ENCODE peak calls at places on chromosomes 6 and 20, in four cellular contexts. X is stimulated activated CD8-positive, alpha-beta memory T cell treated with anti-CD3 and anti-CD28 coated beads, Interleukin-2, amount 100 ng/mL, for 1 hour; K is iris pigment epithelial cell; M is nucleus accumbens. H is an unnamed sample.

GRCh38 chr6:42369568-42369967 is 82.2 kb downstream of the TRERF1 start:
- DNase-seq in K (no peak), X (no peak), M (no peak), H (no peak)

GRCh38 chr6:142732790-142733189 is 212.2 kb downstream of the HIVEP2 start:
- DNase-seq in X (no peak), M (no peak), K (no peak), H (no peak)

GRCh38 chr6:105921781-105922180 is 164.4 kb upstream of the PRDM1 start:
- DNase-seq in X (no peak), M (no peak), K (no peak), H (no peak)

GRCh38 chr6:168616807-168617756 is 176.1 kb downstream of the SMOC2 start:
- DNase-seq in M (peak), X (no peak), K (no peak), H (no peak)

GRCh38 chr20:2542361-2542760 is 6.0 kb downstream of the TMC2 start:
- DNase-seq in X (no peak), K (no peak), M (no peak), H (no peak)

GRCh38 chr6:140071601-140072062 is 697.2 kb upstream of the CITED2 start:
- DNase-seq in K (peak), X (no peak), M (no peak), H (no peak)

GRCh38 chr20:58069207-58069606 is 159.2 kb downstream of the ANKRD60 start:
- DNase-seq in K (no peak), X (no peak), M (no peak), H (no peak)

GRCh38 chr6:148657053-148657452 is 89.8 kb upstream of the UST start:
- DNase-seq in K (peak), X (no peak), M (no peak), H (no peak)

GRCh38 chr20:56348306-56348695 is 10.5 kb upstream of the FAM210B start:
- DNase-seq in M (no peak), K (peak), X (no peak), H (no peak)

GRCh38 chr6:106692112-106692822 is 62.9 kb downstream of the QRSL1 start:
- DNase-seq in K (peak), M (peak), X (no peak), H (no peak)

GRCh38 chr20:57707849-57708693 is 1.7 kb downstream of the PMEPA1 start:
- DNase-seq in M (peak), K (peak), X (no peak), H (no peak)

GRCh38 chr6:134853111-134854055 is 96.5 kb downstream of the ALDH8A1 start:
- DNase-seq in M (no peak), K (peak), X (no peak), H (no peak)

GRCh38 chr6:36427781-36428345 is 14.8 kb downstream of the PXT1 start:
- DNase-seq in M (no peak), K (peak), X (no peak), H (no peak)

GRCh38 chr6:112745765-112746164 is 398.6 kb downstream of the RFPL4B start:
- DNase-seq in X (no peak), M (no peak), K (no peak), H (no peak)

GRCh38 chr6:27370391-27370790 is 18.2 kb upstream of the ZNF391 start:
- DNase-seq in K (no peak), X (no peak), M (no peak), H (no peak)

GRCh38 chr6:140929121-140929520 is 1203.6 kb upstream of the GJE1 start:
- DNase-seq in M (no peak), K (no peak), X (no peak), H (no peak)

GRCh38 chr6:2225422-2226392 is 19.7 kb downstream of the GMDS start:
- DNase-seq in M (no peak), X (no peak), K (no peak), H (no peak)

GRCh38 chr6:137361701-137362100 is 132.5 kb downstream of the OLIG3 start:
- DNase-seq in M (no peak), X (no peak), K (no peak), H (no peak)

GRCh38 chr6:111477481-111477938 is 5.5 kb downstream of the REV3L start:
- DNase-seq in X (no peak), K (no peak), M (no peak), H (no peak)

GRCh38 chr6:71621918-71622519 is 264.3 kb upstream of the RIMS1 start:
- DNase-seq in M (no peak), K (peak), X (no peak), H (no peak)

GRCh38 chr20:52434041-52434425 is 242.5 kb upstream of the ZFP64 start:
- DNase-seq in K (peak), X (no peak), M (no peak), H (no peak)

GRCh38 chr20:17725094-17725835 is 25.5 kb downstream of the BANF2 start:
- DNase-seq in M (no peak), X (no peak), K (no peak), H (no peak)

H was measured in brain pericyte.